ENCODE peak calls at places on chromosomes 12 and 14, in five cellular contexts. One of them, this sample, is unnamed.
A peak's percentile ranks its signal among the peaks of the same experiment; 100 is the strongest.

GRCh38 chr14:78829274-78829673 is 659.1 kb downstream of the NRXN3 start:
- DNase-seq in fibroblast of pulmonary artery: no peak
- DNase-seq in testis: no peak
- DNase-seq in adrenal gland: no peak
- DNase-seq in HFF-Myc: no peak
- DNase-seq in this sample: no peak

GRCh38 chr12:96497800-96498199 is 8.4 kb downstream of the CFAP54 start:
- DNase-seq in fibroblast of pulmonary artery: peak; percentile 38
- DNase-seq in testis: no peak
- DNase-seq in adrenal gland: no peak
- DNase-seq in HFF-Myc: no peak
- DNase-seq in this sample: no peak

GRCh38 chr12:131312793-131313545 is 359.3 kb downstream of the ADGRD1 start:
- DNase-seq in fibroblast of pulmonary artery: no peak
- DNase-seq in testis: no peak
- DNase-seq in adrenal gland: no peak
- DNase-seq in HFF-Myc: no peak
- DNase-seq in this sample: no peak

GRCh38 chr12:56114084-56114483 is 2.3 kb upstream of the RPL41 start:
- DNase-seq in fibroblast of pulmonary artery: no peak
- DNase-seq in testis: no peak
- DNase-seq in adrenal gland: no peak
- DNase-seq in HFF-Myc: no peak
- DNase-seq in this sample: no peak

GRCh38 chr14:74083161-74083560 is 1.1 kb downstream of the ALDH6A1 start:
- DNase-seq in fibroblast of pulmonary artery: no peak
- DNase-seq in testis: no peak
- DNase-seq in adrenal gland: no peak
- DNase-seq in HFF-Myc: no peak
- DNase-seq in this sample: no peak

GRCh38 chr12:11672833-11673232 is 23.4 kb downstream of the ETV6 start:
- DNase-seq in fibroblast of pulmonary artery: no peak
- DNase-seq in testis: peak; percentile 63
- DNase-seq in adrenal gland: no peak
- DNase-seq in HFF-Myc: no peak
- DNase-seq in this sample: no peak

GRCh38 chr12:47988073-47989022 is 15.9 kb downstream of the COL2A1 start:
- DNase-seq in fibroblast of pulmonary artery: no peak
- DNase-seq in testis: no peak
- DNase-seq in adrenal gland: no peak
- DNase-seq in HFF-Myc: no peak
- DNase-seq in this sample: peak; percentile 46

GRCh38 chr12:541676-542289 is 82.0 kb downstream of the B4GALNT3 start:
- DNase-seq in fibroblast of pulmonary artery: no peak
- DNase-seq in testis: peak; percentile 28
- DNase-seq in adrenal gland: peak; percentile 68
- DNase-seq in HFF-Myc: no peak
- DNase-seq in this sample: no peak

GRCh38 chr14:97376310-97376709 is 579.1 kb downstream of the VRK1 start:
- DNase-seq in fibroblast of pulmonary artery: no peak
- DNase-seq in testis: no peak
- DNase-seq in adrenal gland: no peak
- DNase-seq in HFF-Myc: no peak
- DNase-seq in this sample: no peak

GRCh38 chr14:90846511-90846910 is 30.3 kb upstream of the TTC7B start:
- DNase-seq in fibroblast of pulmonary artery: no peak
- DNase-seq in testis: no peak
- DNase-seq in adrenal gland: no peak
- DNase-seq in HFF-Myc: no peak
- DNase-seq in this sample: no peak

DNA sequence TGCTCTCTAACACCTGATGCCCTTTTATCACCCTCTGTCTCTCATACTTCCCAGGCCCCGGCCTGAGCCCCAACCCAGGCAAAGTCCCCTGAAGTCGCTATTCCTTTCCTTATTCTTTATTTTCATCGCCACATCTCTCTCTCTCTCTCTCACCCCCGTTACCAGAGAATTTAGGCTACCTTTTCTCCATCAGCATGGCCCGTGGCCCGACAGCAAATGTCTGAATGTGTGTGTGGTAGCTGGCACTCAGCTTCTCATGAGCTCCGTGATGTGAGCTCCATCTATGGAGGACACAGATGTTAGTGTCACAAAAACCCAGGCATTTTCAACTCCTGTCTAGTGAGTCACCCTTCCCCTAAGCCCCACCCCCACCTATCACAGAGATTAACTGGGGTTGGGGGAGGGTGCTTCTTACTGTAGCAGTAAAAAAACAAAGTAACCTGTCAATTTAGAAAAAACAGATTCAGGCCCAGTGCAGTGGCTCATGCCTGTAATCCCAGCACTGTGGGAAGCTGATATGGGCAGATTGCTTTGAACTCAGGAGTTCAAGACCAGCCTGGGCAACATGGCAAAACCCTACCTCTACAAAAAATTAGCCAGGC is 53.8 kb downstream of the VCPKMT start:
- DNase-seq in fibroblast of pulmonary artery: peak; percentile 73
- DNase-seq in testis: no peak
- DNase-seq in adrenal gland: peak; percentile 85
- DNase-seq in HFF-Myc: peak; percentile 75
- DNase-seq in this sample: no peak
- H3K4me3 ChIP-seq in fibroblast of pulmonary artery: no peak overlapping the region
- H3K4me3 ChIP-seq in testis: no peak overlapping the region
- H3K4me3 ChIP-seq in adrenal gland: no peak overlapping the region
- H3K4me3 ChIP-seq in HFF-Myc: no peak overlapping the region
- H3K4me3 ChIP-seq in this sample: no peak overlapping the region

GRCh38 chr14:22560638-22561365 is 28.2 kb downstream of the DAD1 start:
- DNase-seq in fibroblast of pulmonary artery: no peak
- DNase-seq in testis: no peak
- DNase-seq in adrenal gland: no peak
- DNase-seq in HFF-Myc: no peak
- DNase-seq in this sample: no peak
- H3K4me3 ChIP-seq in fibroblast of pulmonary artery: no peak overlapping the region
- H3K4me3 ChIP-seq in testis: no peak overlapping the region
- H3K4me3 ChIP-seq in adrenal gland: no peak overlapping the region
- H3K4me3 ChIP-seq in HFF-Myc: no peak overlapping the region
- H3K4me3 ChIP-seq in this sample: no peak overlapping the region

GRCh38 chr12:42469355-42470006 is 120.1 kb downstream of the PRICKLE1 start:
- DNase-seq in fibroblast of pulmonary artery: no peak
- DNase-seq in testis: no peak
- DNase-seq in adrenal gland: no peak
- DNase-seq in HFF-Myc: no peak
- DNase-seq in this sample: no peak
- H3K4me3 ChIP-seq in fibroblast of pulmonary artery: no peak overlapping the region
- H3K4me3 ChIP-seq in testis: no peak overlapping the region
- H3K4me3 ChIP-seq in adrenal gland: no peak overlapping the region
- H3K4me3 ChIP-seq in HFF-Myc: no peak overlapping the region
- H3K4me3 ChIP-seq in this sample: peak overlapping the region; percentile 17

DNA sequence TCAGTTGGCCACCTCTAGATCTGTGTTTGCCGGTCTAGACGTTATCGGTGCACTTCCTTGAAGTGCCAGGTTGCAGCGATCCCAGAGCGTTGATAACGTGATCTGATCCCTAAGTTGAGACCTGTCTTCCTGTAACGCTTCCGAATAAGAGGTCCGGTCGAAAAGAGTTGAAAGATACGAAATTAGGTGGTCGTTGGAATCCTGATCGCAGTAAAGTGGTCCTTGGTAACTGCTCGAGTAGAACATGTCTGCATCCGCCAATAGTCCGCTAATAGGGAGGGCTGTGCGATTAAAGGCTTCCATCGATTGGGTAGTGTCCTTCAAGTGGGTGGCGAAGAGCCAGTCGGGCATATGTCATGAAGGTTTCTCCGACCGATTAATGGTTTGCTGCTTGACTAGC is 2.7 kb downstream of the SRSF5 start:
- DNase-seq in fibroblast of pulmonary artery: no peak
- DNase-seq in testis: no peak
- DNase-seq in adrenal gland: peak; percentile 61
- DNase-seq in HFF-Myc: no peak
- DNase-seq in this sample: no peak
- H3K4me3 ChIP-seq in fibroblast of pulmonary artery: no peak overlapping the region
- H3K4me3 ChIP-seq in testis: no peak overlapping the region
- H3K4me3 ChIP-seq in adrenal gland: no peak overlapping the region
- H3K4me3 ChIP-seq in HFF-Myc: peak overlapping the region; percentile 75
- H3K4me3 ChIP-seq in this sample: no peak overlapping the region